ENCODE peak calls at places on chromosome 16, in eight cellular contexts. A is fibroblast of the conjunctiva; U is left cardiac atrium; O is breast epithelium; G is H54; T is activated T-helper 1 cell treated with anti-CD3 and anti-CD28 coated beads, Interleukin-2, amount 50 U/mL, for 16 hours; C is amniotic stem cell; F is midbrain. Q is an unnamed sample.

GRCh38 chr16:5905935-5906334 is 808.3 kb upstream of the EEF2KMT start:
- DNase-seq in T (no peak), F (no peak), C (no peak), O (no peak), G (no peak), A (no peak), U (no peak), Q (no peak)

GRCh38 chr16:17457513-17457912 is 13.2 kb downstream of the XYLT1 start:
- DNase-seq in T (no peak), O (no peak), A (no peak), C (no peak), U (no peak), G (no peak), F (peak; percentile 57), Q (no peak)

GRCh38 chr16:3597676-3598075 is 13.7 kb downstream of the SLX4 start:
- DNase-seq in A (no peak), G (no peak), U (no peak), T (no peak), O (no peak), C (no peak), F (no peak), Q (no peak)

GRCh38 chr16:19005561-19006445 is 22.1 kb downstream of the TMC7 start:
- DNase-seq in U (peak; percentile 55), C (no peak), T (no peak), G (peak; percentile 91), A (no peak), F (peak; percentile 89), O (no peak), Q (no peak)

GRCh38 chr16:1290860-1291575 is 18.4 kb upstream of the UBE2I start:
- DNase-seq in A (no peak), G (no peak), T (no peak), O (no peak), F (no peak), U (no peak), C (no peak), Q (no peak)

GRCh38 chr16:89412811-89413210 is 77.5 kb downstream of the ANKRD11 start:
- DNase-seq in T (no peak), F (no peak), A (no peak), U (no peak), C (no peak), O (no peak), G (no peak), Q (peak; percentile 90)

GRCh38 chr16:31537362-31537921 is 9.7 kb downstream of the AHSP start:
- DNase-seq in A (no peak), U (no peak), F (no peak), G (no peak), O (no peak), C (no peak), T (no peak), Q (no peak)

GRCh38 chr16:55372792-55373488 is 48.9 kb downstream of the IRX6 start:
- DNase-seq in F (no peak), G (no peak), U (peak; percentile 34), O (no peak), A (no peak), T (no peak), C (no peak), Q (no peak)

GRCh38 chr16:60907645-60908044 is 1128.6 kb downstream of the CDH8 start:
- DNase-seq in U (no peak), F (no peak), T (no peak), A (no peak), O (no peak), C (no peak), G (no peak), Q (no peak)

GRCh38 chr16:10827691-10828341 is 9.2 kb upstream of the TVP23A start:
- DNase-seq in O (peak; percentile 84), T (no peak), G (peak; percentile 73), F (peak; percentile 36), U (peak; percentile 86), C (peak; percentile 38), A (peak; percentile 56), Q (peak; percentile 36)

GRCh38 chr16:69107311-69107962 is 2.0 kb downstream of the HAS3 start:
- DNase-seq in A (no peak), G (no peak), C (no peak), T (no peak), O (no peak), F (no peak), U (peak; percentile 55), Q (no peak)

GRCh38 chr16:56281256-56281805 is 90.0 kb downstream of the GNAO1 start:
- DNase-seq in C (no peak), F (peak; percentile 57), T (no peak), O (no peak), G (no peak), U (no peak), A (no peak), Q (no peak)

GRCh38 chr16:14329727-14330363 is 258.7 kb downstream of the MRTFB start:
- DNase-seq in A (no peak), F (no peak), T (no peak), G (no peak), U (no peak), O (no peak), C (no peak), Q (no peak)

GRCh38 chr16:68374251-68374805 is 63.5 kb downstream of the PRMT7 start:
- DNase-seq in U (no peak), C (no peak), O (no peak), F (no peak), A (no peak), T (no peak), G (no peak), Q (no peak)

GRCh38 chr16:68972008-68972407 is 128.7 kb downstream of the TANGO6 start:
- DNase-seq in G (no peak), F (no peak), U (no peak), C (no peak), O (no peak), A (no peak), T (no peak), Q (no peak)

GRCh38 chr16:74774223-74775139 is at the start of gene FA2H:
- DNase-seq in O (peak; percentile 87), C (no peak), U (peak; percentile 60), F (peak; percentile 88), G (peak; percentile 36), A (no peak), T (peak; percentile 44), Q (no peak)